ENCODE peak calls at places on chromosomes 4 and X, in five cellular contexts. M is coronary artery, K is heart left ventricle, L is choroid plexus epithelial cell, N is lower lobe of right lung. Y is an unnamed sample.

GRCh38 chr4:121789960-121790829 is 10.9 kb upstream of the EXOSC9 start:
- DNase-seq in K (no peak), L (peak), N (no peak), M (no peak), Y (peak)

GRCh38 chr4:135994360-135994759 is 1537.9 kb downstream of the PCDH18 start:
- DNase-seq in K (no peak), N (no peak), M (no peak), L (no peak), Y (no peak)

GRCh38 chr4:142406917-142407501 is 439.1 kb downstream of the INPP4B start:
- DNase-seq in N (no peak), M (no peak), K (no peak), L (no peak), Y (no peak)

GRCh38 chrX:138859421-138859820 is 147.9 kb upstream of the FGF13 start:
- DNase-seq in M (no peak), L (no peak), N (no peak), K (no peak), Y (no peak)

GRCh38 chr4:169741569-169741968 is 16.2 kb downstream of the HPF1 start:
- DNase-seq in M (no peak), K (no peak), L (no peak), N (no peak), Y (no peak)

GRCh38 chr4:122636697-122637096 is 15.8 kb upstream of the IL21 start:
- DNase-seq in M (no peak), L (no peak), N (no peak), K (no peak), Y (no peak)

GRCh38 chrX:143873343-143873742 is 10.5 kb upstream of the UBE2NL start:
- DNase-seq in K (no peak), M (no peak), L (no peak), N (no peak), Y (no peak)

GRCh38 chrX:50198348-50198747 is 2.5 kb downstream of the AKAP4 start:
- DNase-seq in K (no peak), M (no peak), L (no peak), N (no peak), Y (no peak)

GRCh38 chr4:99868126-99868596 is 26.1 kb downstream of the LAMTOR3 start:
- DNase-seq in K (no peak), L (peak), M (no peak), N (no peak), Y (peak)

GRCh38 chrX:69189972-69190371 is 24.7 kb upstream of the PJA1 start:
- DNase-seq in M (peak), N (no peak), L (no peak), K (peak), Y (no peak)

GRCh38 chr4:151681085-151681484 is 79.7 kb downstream of the GATB start:
- DNase-seq in L (no peak), K (no peak), M (no peak), N (no peak), Y (no peak)

GRCh38 chr4:101198741-101199339 is 148.5 kb downstream of the PPP3CA start:
- DNase-seq in K (no peak), M (no peak), L (no peak), N (no peak), Y (no peak)

GRCh38 chrX:72314242-72314641 is 8.5 kb upstream of the CITED1 start:
- DNase-seq in M (no peak), N (no peak), K (no peak), L (no peak), Y (no peak)

GRCh38 chr4:68272860-68273259 is 27.4 kb upstream of the TMPRSS11B start:
- DNase-seq in L (no peak), M (no peak), K (no peak), N (no peak), Y (no peak)

GRCh38 chrX:19122641-19123009 is 357 bp upstream of the ADGRG2 start:
- DNase-seq in L (no peak), M (no peak), N (no peak), K (no peak), Y (no peak)
- H3K4me3 ChIP-seq in L (no peak), M (peak), N (no peak), K (peak), Y (no peak)

GRCh38 chrX:88612870-88613329 is 134.1 kb upstream of the CPXCR1 start:
- DNase-seq in K (no peak), L (peak), M (no peak), N (no peak), Y (no peak)

DNA sequence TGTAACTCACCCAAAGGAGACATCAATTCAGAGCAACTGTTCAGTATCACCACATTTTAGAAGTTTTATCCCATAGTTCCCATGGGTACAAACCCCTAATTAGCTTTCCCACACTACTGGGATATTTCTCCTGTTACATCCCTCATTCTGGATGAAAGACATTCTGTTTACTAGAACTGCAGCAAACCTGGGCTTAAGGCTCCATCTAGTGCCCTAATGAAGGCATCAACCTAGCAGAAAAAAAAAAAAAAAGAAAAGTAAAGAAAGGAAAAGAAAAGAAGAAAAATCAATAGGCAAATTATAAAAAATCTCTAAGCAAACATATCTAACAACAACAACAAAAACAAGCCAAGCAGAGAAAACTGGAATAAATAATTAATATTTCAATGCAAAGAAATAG is 133.7 kb upstream of the CPXCR1 start:
- DNase-seq in L (peak), K (no peak), N (no peak), M (no peak), Y (no peak)
- TF ChIP-seq CTCF in L (peak), K (no peak), N (peak), M (no peak), Y (no peak)

GRCh38 chr4:1014395-1015167 is 3.2 kb downstream of the FGFRL1 start:
- DNase-seq in M (no peak), N (no peak), L (no peak), K (no peak), Y (no peak)
- H3K4me3 ChIP-seq in M (no peak), N (no peak), L (no peak), K (no peak), Y (no peak)

DNA sequence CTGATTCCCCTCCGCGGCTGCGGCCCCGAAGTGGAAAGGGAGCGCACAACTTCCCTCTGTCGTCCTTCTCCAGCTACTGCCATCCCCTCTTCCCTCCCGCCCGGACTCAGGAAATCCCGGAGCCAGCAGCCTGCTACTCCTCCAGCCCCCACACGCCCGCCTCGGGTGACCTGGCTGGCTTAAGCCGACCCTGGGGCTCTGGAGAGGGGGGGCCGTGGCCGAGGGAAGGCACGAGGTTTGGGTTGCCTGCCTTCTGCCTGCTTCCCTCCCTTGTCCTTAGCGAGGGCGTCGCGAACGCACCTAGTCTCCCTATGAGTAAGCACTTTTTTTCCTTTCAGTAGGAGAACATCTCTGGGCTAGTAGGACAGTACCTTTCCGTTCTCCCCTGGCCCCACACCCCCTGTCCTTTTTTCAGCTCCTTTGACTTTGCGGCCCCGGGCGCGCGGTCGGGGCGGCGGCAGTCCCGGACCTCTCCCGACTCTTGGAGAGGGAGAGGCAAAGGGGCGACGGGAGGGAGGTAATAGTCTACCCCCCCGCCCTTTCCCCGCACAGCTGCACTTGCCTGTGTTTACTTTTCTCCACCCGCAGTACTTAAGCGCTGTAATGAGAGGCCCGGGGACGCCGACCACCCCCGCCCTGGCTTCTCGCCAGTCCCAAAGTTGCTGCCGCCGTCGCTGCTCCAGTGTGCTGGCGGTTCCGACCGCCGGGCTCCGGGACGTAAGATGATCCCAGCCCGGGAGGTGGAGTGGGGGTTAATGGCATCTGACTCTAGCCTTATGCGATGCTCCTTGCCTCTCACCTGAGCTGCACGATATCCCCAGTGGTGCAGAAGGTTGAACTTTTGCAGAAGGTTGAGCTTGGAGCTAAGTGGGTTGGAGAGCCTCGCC is 874 bp downstream of the PLS3 start:
- DNase-seq in K (peak), M (peak), L (peak), N (peak), Y (no peak)
- TF ChIP-seq CTCF in K (no peak), M (no peak), L (peak), N (no peak), Y (no peak)

DNA sequence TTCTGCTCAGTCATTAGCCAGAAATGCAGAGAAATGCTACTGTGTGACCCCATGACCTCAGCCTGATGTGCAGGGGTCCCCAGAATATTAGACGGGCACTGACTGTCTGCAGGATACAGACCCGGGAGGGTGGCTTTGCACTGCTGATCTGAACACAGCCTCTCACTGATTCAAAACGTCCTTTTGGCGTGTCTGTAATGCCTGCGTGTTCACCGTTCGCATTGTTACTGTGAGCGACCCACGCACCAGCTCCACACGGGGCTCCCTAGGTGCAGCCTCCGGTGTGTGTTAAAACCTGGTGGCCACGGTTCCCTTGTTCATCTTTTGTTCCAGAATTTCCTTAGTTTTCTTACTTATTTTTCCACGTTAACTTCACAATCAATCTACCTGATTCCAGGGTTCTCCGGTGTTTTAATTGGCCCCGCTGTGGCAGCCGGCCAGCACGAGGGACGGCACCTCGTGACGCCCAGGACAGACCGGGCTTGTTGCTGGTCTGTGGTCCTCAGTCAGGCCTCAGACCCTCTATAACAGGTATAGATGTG is 32.0 kb upstream of the SPON2 start:
- DNase-seq in K (no peak), M (no peak), L (no peak), N (peak), Y (no peak)
- H3K4me3 ChIP-seq in K (no peak), M (no peak), L (no peak), N (peak), Y (no peak)